ENCODE peak calls at places on chromosomes 5 and 9, in five cellular contexts. One of them, this sample, is unnamed.

GRCh38 chr5:61055434-61056006 is 106.7 kb downstream of the SMIM15 start:
- DNase-seq in heart right ventricle: no peak
- DNase-seq in T-helper 1 cell: no peak
- DNase-seq in stromal cell of bone marrow: peak
- DNase-seq in caudate nucleus: no peak
- DNase-seq in this sample: no peak

GRCh38 chr9:126982215-126983002 is 67.8 kb downstream of the RALGPS1 start:
- DNase-seq in heart right ventricle: no peak
- DNase-seq in T-helper 1 cell: no peak
- DNase-seq in stromal cell of bone marrow: no peak
- DNase-seq in caudate nucleus: no peak
- DNase-seq in this sample: no peak

GRCh38 chr5:142845402-142845901 is 75.3 kb downstream of the ARHGAP26 start:
- DNase-seq in heart right ventricle: no peak
- DNase-seq in T-helper 1 cell: no peak
- DNase-seq in stromal cell of bone marrow: no peak
- DNase-seq in caudate nucleus: no peak
- DNase-seq in this sample: no peak

GRCh38 chr5:141867651-141868050 is 10.6 kb downstream of the PCDH1 start:
- DNase-seq in heart right ventricle: no peak
- DNase-seq in T-helper 1 cell: no peak
- DNase-seq in stromal cell of bone marrow: no peak
- DNase-seq in caudate nucleus: no peak
- DNase-seq in this sample: no peak

GRCh38 chr9:26744362-26744965 is 148.1 kb downstream of the CAAP1 start:
- DNase-seq in heart right ventricle: no peak
- DNase-seq in T-helper 1 cell: no peak
- DNase-seq in stromal cell of bone marrow: no peak
- DNase-seq in caudate nucleus: no peak
- DNase-seq in this sample: no peak

GRCh38 chr9:8736805-8737204 is 937.2 kb upstream of the DMAC1 start:
- DNase-seq in heart right ventricle: no peak
- DNase-seq in T-helper 1 cell: no peak
- DNase-seq in stromal cell of bone marrow: no peak
- DNase-seq in caudate nucleus: no peak
- DNase-seq in this sample: no peak

GRCh38 chr5:57538341-57538955 is 55.8 kb upstream of the ACTBL2 start:
- DNase-seq in heart right ventricle: no peak
- DNase-seq in T-helper 1 cell: no peak
- DNase-seq in stromal cell of bone marrow: peak
- DNase-seq in caudate nucleus: peak
- DNase-seq in this sample: peak

GRCh38 chr5:147248584-147248983 is 13.8 kb downstream of the STK32A start:
- DNase-seq in heart right ventricle: no peak
- DNase-seq in T-helper 1 cell: no peak
- DNase-seq in stromal cell of bone marrow: no peak
- DNase-seq in caudate nucleus: no peak
- DNase-seq in this sample: no peak

GRCh38 chr5:174083041-174083827 is 37.7 kb downstream of the NSG2 start:
- DNase-seq in heart right ventricle: no peak
- DNase-seq in T-helper 1 cell: no peak
- DNase-seq in stromal cell of bone marrow: no peak
- DNase-seq in caudate nucleus: no peak
- DNase-seq in this sample: no peak

GRCh38 chr5:154196955-154197652 is 6.6 kb downstream of the GALNT10 start:
- DNase-seq in heart right ventricle: no peak
- DNase-seq in T-helper 1 cell: no peak
- DNase-seq in stromal cell of bone marrow: no peak
- DNase-seq in caudate nucleus: no peak
- DNase-seq in this sample: peak

GRCh38 chr9:83423815-83424707 is 114.1 kb downstream of the FRMD3 start:
- DNase-seq in heart right ventricle: no peak
- DNase-seq in T-helper 1 cell: no peak
- DNase-seq in stromal cell of bone marrow: no peak
- DNase-seq in caudate nucleus: no peak
- DNase-seq in this sample: no peak

GRCh38 chr5:69217154-69217731 is 17.4 kb upstream of the CDK7 start:
- DNase-seq in heart right ventricle: no peak
- DNase-seq in T-helper 1 cell: peak
- DNase-seq in stromal cell of bone marrow: no peak
- DNase-seq in caudate nucleus: no peak
- DNase-seq in this sample: no peak

GRCh38 chr9:136703231-136703870 is 9.0 kb upstream of the DIPK1B start:
- DNase-seq in heart right ventricle: no peak
- DNase-seq in T-helper 1 cell: no peak
- DNase-seq in stromal cell of bone marrow: no peak
- DNase-seq in caudate nucleus: no peak
- DNase-seq in this sample: no peak

GRCh38 chr5:30446456-30446855 is 747.0 kb upstream of the CDH6 start:
- DNase-seq in heart right ventricle: no peak
- DNase-seq in T-helper 1 cell: no peak
- DNase-seq in stromal cell of bone marrow: no peak
- DNase-seq in caudate nucleus: no peak
- DNase-seq in this sample: no peak

GRCh38 chr5:176823076-176823481 is 12.7 kb downstream of the UNC5A start:
- DNase-seq in heart right ventricle: no peak
- DNase-seq in T-helper 1 cell: no peak
- DNase-seq in stromal cell of bone marrow: no peak
- DNase-seq in caudate nucleus: peak
- DNase-seq in this sample: no peak

GRCh38 chr5:53331463-53331862 is 149.0 kb upstream of the FST start:
- DNase-seq in heart right ventricle: no peak
- DNase-seq in T-helper 1 cell: no peak
- DNase-seq in stromal cell of bone marrow: no peak
- DNase-seq in caudate nucleus: no peak
- DNase-seq in this sample: no peak

GRCh38 chr5:14410942-14411258 is 170.7 kb upstream of the OTULINL start:
- DNase-seq in heart right ventricle: no peak
- DNase-seq in T-helper 1 cell: no peak
- DNase-seq in stromal cell of bone marrow: no peak
- DNase-seq in caudate nucleus: no peak
- DNase-seq in this sample: no peak

GRCh38 chr5:180684623-180685161 is 35.3 kb upstream of the FLT4 start:
- DNase-seq in heart right ventricle: no peak
- DNase-seq in T-helper 1 cell: no peak
- DNase-seq in stromal cell of bone marrow: no peak
- DNase-seq in caudate nucleus: no peak
- DNase-seq in this sample: no peak

GRCh38 chr5:26329562-26330189 is 708.7 kb downstream of the CDH9 start:
- DNase-seq in heart right ventricle: no peak
- DNase-seq in T-helper 1 cell: no peak
- DNase-seq in stromal cell of bone marrow: no peak
- DNase-seq in caudate nucleus: no peak
- DNase-seq in this sample: no peak

GRCh38 chr5:64505769-64506566 is at the start of gene RGS7BP:
- DNase-seq in heart right ventricle: peak
- DNase-seq in T-helper 1 cell: no peak
- DNase-seq in stromal cell of bone marrow: peak
- DNase-seq in caudate nucleus: peak
- DNase-seq in this sample: no peak

GRCh38 chr5:102760815-102761214 is 5.7 kb downstream of the PAM start:
- DNase-seq in heart right ventricle: no peak
- DNase-seq in T-helper 1 cell: no peak
- DNase-seq in stromal cell of bone marrow: no peak
- DNase-seq in caudate nucleus: no peak
- DNase-seq in this sample: no peak

GRCh38 chr5:134446938-134447337 is 35.3 kb upstream of the CDKN2AIPNL start:
- DNase-seq in heart right ventricle: no peak
- DNase-seq in T-helper 1 cell: no peak
- DNase-seq in stromal cell of bone marrow: no peak
- DNase-seq in caudate nucleus: no peak
- DNase-seq in this sample: no peak

GRCh38 chr5:14663734-14664269 is 716 bp upstream of the OTULIN start:
- DNase-seq in heart right ventricle: no peak
- DNase-seq in T-helper 1 cell: no peak
- DNase-seq in stromal cell of bone marrow: no peak
- DNase-seq in caudate nucleus: peak
- DNase-seq in this sample: no peak

GRCh38 chr5:95959051-95959963 is 2.3 kb downstream of the ELL2 start:
- DNase-seq in heart right ventricle: no peak
- DNase-seq in T-helper 1 cell: no peak
- DNase-seq in stromal cell of bone marrow: no peak
- DNase-seq in caudate nucleus: no peak
- DNase-seq in this sample: peak

GRCh38 chr5:111887706-111888105 is 130.7 kb upstream of the NREP start:
- DNase-seq in heart right ventricle: no peak
- DNase-seq in T-helper 1 cell: no peak
- DNase-seq in stromal cell of bone marrow: peak
- DNase-seq in caudate nucleus: no peak
- DNase-seq in this sample: no peak

GRCh38 chr9:138045541-138046490 is 168.2 kb downstream of the CACNA1B start:
- DNase-seq in heart right ventricle: no peak
- DNase-seq in T-helper 1 cell: no peak
- DNase-seq in stromal cell of bone marrow: no peak
- DNase-seq in caudate nucleus: no peak
- DNase-seq in this sample: no peak

GRCh38 chr9:133054966-133055365 is 6.8 kb upstream of the CEL start:
- DNase-seq in heart right ventricle: peak
- DNase-seq in T-helper 1 cell: no peak
- DNase-seq in stromal cell of bone marrow: no peak
- DNase-seq in caudate nucleus: no peak
- DNase-seq in this sample: no peak

GRCh38 chr9:84271004-84271886 is 69.3 kb downstream of the SLC28A3 start:
- DNase-seq in heart right ventricle: peak
- DNase-seq in T-helper 1 cell: no peak
- DNase-seq in stromal cell of bone marrow: peak
- DNase-seq in caudate nucleus: peak
- DNase-seq in this sample: peak

GRCh38 chr5:17255471-17256016 is 38.1 kb downstream of the BASP1 start:
- DNase-seq in heart right ventricle: no peak
- DNase-seq in T-helper 1 cell: no peak
- DNase-seq in stromal cell of bone marrow: no peak
- DNase-seq in caudate nucleus: no peak
- DNase-seq in this sample: no peak

GRCh38 chr5:16690243-16690839 is 73.5 kb upstream of the RETREG1 start:
- DNase-seq in heart right ventricle: peak
- DNase-seq in T-helper 1 cell: no peak
- DNase-seq in stromal cell of bone marrow: peak
- DNase-seq in caudate nucleus: no peak
- DNase-seq in this sample: peak

GRCh38 chr5:102755691-102756371 is 726 bp downstream of the PAM start:
- DNase-seq in heart right ventricle: peak
- DNase-seq in T-helper 1 cell: peak
- DNase-seq in stromal cell of bone marrow: no peak
- DNase-seq in caudate nucleus: peak
- DNase-seq in this sample: peak

GRCh38 chr5:142977363-142978051 is 207.3 kb downstream of the ARHGAP26 start:
- DNase-seq in heart right ventricle: no peak
- DNase-seq in T-helper 1 cell: no peak
- DNase-seq in stromal cell of bone marrow: peak
- DNase-seq in caudate nucleus: no peak
- DNase-seq in this sample: no peak

GRCh38 chr5:38648703-38649291 is 92.4 kb upstream of the LIFR start:
- DNase-seq in heart right ventricle: no peak
- DNase-seq in T-helper 1 cell: no peak
- DNase-seq in stromal cell of bone marrow: no peak
- DNase-seq in caudate nucleus: no peak
- DNase-seq in this sample: no peak

This sample was measured in hippocampal formation.